ENCODE peak calls at places on chromosome 6, in ten cellular contexts. One of them, this sample, is unnamed.

GRCh38 chr6:3750324-3751018 is 1.0 kb downstream of the PXDC1 start:
- DNase-seq in effector CD4-positive, alpha-beta T cell: no peak
- DNase-seq in nephron progenitor cell: peak
- DNase-seq in AG08395: peak
- DNase-seq in stimulated activated CD4-positive, alpha-beta T cell treated with anti-CD3 and anti-CD28 coated beads, TNF-alpha, amount 100 ng/mL, for 48 hours: no peak
- DNase-seq in EL: peak
- DNase-seq in T-helper 2 cell: no peak
- DNase-seq in activated T-cell treated with anti-CD3 and anti-CD28 coated beads for 1 hour: no peak
- DNase-seq in naive thymus-derived CD8-positive, alpha-beta T cell: no peak
- DNase-seq in activated T-helper 1 cell treated with Interleukin-2 at 50 U/mL for 16 hours: no peak
- DNase-seq in this sample: peak

GRCh38 chr6:20599302-20600051 is 65.2 kb downstream of the CDKAL1 start:
- DNase-seq in stimulated activated CD4-positive, alpha-beta T cell treated with anti-CD3 and anti-CD28 coated beads, TNF-alpha, amount 100 ng/mL, for 48 hours: no peak
- DNase-seq in nephron progenitor cell: no peak
- DNase-seq in AG08395: no peak
- DNase-seq in effector CD4-positive, alpha-beta T cell: no peak
- DNase-seq in activated T-cell treated with anti-CD3 and anti-CD28 coated beads for 1 hour: no peak
- DNase-seq in EL: no peak
- DNase-seq in activated T-helper 1 cell treated with Interleukin-2 at 50 U/mL for 16 hours: no peak
- DNase-seq in naive thymus-derived CD8-positive, alpha-beta T cell: no peak
- DNase-seq in T-helper 2 cell: no peak
- DNase-seq in this sample: no peak

GRCh38 chr6:36839819-36840379 is 655 bp upstream of the CPNE5 start:
- DNase-seq in stimulated activated CD4-positive, alpha-beta T cell treated with anti-CD3 and anti-CD28 coated beads, TNF-alpha, amount 100 ng/mL, for 48 hours: peak
- DNase-seq in naive thymus-derived CD8-positive, alpha-beta T cell: peak
- DNase-seq in nephron progenitor cell: peak
- DNase-seq in activated T-cell treated with anti-CD3 and anti-CD28 coated beads for 1 hour: peak
- DNase-seq in EL: peak
- DNase-seq in AG08395: peak
- DNase-seq in effector CD4-positive, alpha-beta T cell: peak
- DNase-seq in activated T-helper 1 cell treated with Interleukin-2 at 50 U/mL for 16 hours: peak
- DNase-seq in T-helper 2 cell: peak
- DNase-seq in this sample: peak

GRCh38 chr6:166598441-166599138 is 12.1 kb upstream of the RAMACL start:
- DNase-seq in stimulated activated CD4-positive, alpha-beta T cell treated with anti-CD3 and anti-CD28 coated beads, TNF-alpha, amount 100 ng/mL, for 48 hours: no peak
- DNase-seq in AG08395: peak
- DNase-seq in nephron progenitor cell: no peak
- DNase-seq in activated T-cell treated with anti-CD3 and anti-CD28 coated beads for 1 hour: no peak
- DNase-seq in EL: peak
- DNase-seq in effector CD4-positive, alpha-beta T cell: no peak
- DNase-seq in naive thymus-derived CD8-positive, alpha-beta T cell: no peak
- DNase-seq in activated T-helper 1 cell treated with Interleukin-2 at 50 U/mL for 16 hours: no peak
- DNase-seq in T-helper 2 cell: no peak
- DNase-seq in this sample: no peak

GRCh38 chr6:35675871-35676459 is 12.8 kb downstream of the FKBP5 start:
- DNase-seq in nephron progenitor cell: no peak
- DNase-seq in activated T-helper 1 cell treated with Interleukin-2 at 50 U/mL for 16 hours: no peak
- DNase-seq in activated T-cell treated with anti-CD3 and anti-CD28 coated beads for 1 hour: no peak
- DNase-seq in T-helper 2 cell: no peak
- DNase-seq in naive thymus-derived CD8-positive, alpha-beta T cell: no peak
- DNase-seq in AG08395: no peak
- DNase-seq in effector CD4-positive, alpha-beta T cell: no peak
- DNase-seq in stimulated activated CD4-positive, alpha-beta T cell treated with anti-CD3 and anti-CD28 coated beads, TNF-alpha, amount 100 ng/mL, for 48 hours: no peak
- DNase-seq in EL: no peak
- DNase-seq in this sample: no peak

GRCh38 chr6:34390531-34391013 is 1.9 kb downstream of the NUDT3 start:
- DNase-seq in activated T-helper 1 cell treated with Interleukin-2 at 50 U/mL for 16 hours: no peak
- DNase-seq in EL: no peak
- DNase-seq in naive thymus-derived CD8-positive, alpha-beta T cell: no peak
- DNase-seq in stimulated activated CD4-positive, alpha-beta T cell treated with anti-CD3 and anti-CD28 coated beads, TNF-alpha, amount 100 ng/mL, for 48 hours: no peak
- DNase-seq in AG08395: no peak
- DNase-seq in nephron progenitor cell: no peak
- DNase-seq in effector CD4-positive, alpha-beta T cell: no peak
- DNase-seq in activated T-cell treated with anti-CD3 and anti-CD28 coated beads for 1 hour: no peak
- DNase-seq in T-helper 2 cell: no peak
- DNase-seq in this sample: no peak

GRCh38 chr6:51559059-51559458 is 528.4 kb downstream of the PKHD1 start:
- DNase-seq in T-helper 2 cell: no peak
- DNase-seq in nephron progenitor cell: no peak
- DNase-seq in activated T-helper 1 cell treated with Interleukin-2 at 50 U/mL for 16 hours: no peak
- DNase-seq in stimulated activated CD4-positive, alpha-beta T cell treated with anti-CD3 and anti-CD28 coated beads, TNF-alpha, amount 100 ng/mL, for 48 hours: no peak
- DNase-seq in AG08395: no peak
- DNase-seq in EL: no peak
- DNase-seq in effector CD4-positive, alpha-beta T cell: no peak
- DNase-seq in activated T-cell treated with anti-CD3 and anti-CD28 coated beads for 1 hour: no peak
- DNase-seq in naive thymus-derived CD8-positive, alpha-beta T cell: no peak
- DNase-seq in this sample: no peak

GRCh38 chr6:22072939-22073338 is 223.9 kb downstream of the PRL start:
- DNase-seq in naive thymus-derived CD8-positive, alpha-beta T cell: no peak
- DNase-seq in nephron progenitor cell: no peak
- DNase-seq in stimulated activated CD4-positive, alpha-beta T cell treated with anti-CD3 and anti-CD28 coated beads, TNF-alpha, amount 100 ng/mL, for 48 hours: no peak
- DNase-seq in EL: peak
- DNase-seq in effector CD4-positive, alpha-beta T cell: no peak
- DNase-seq in T-helper 2 cell: no peak
- DNase-seq in activated T-helper 1 cell treated with Interleukin-2 at 50 U/mL for 16 hours: no peak
- DNase-seq in AG08395: peak
- DNase-seq in activated T-cell treated with anti-CD3 and anti-CD28 coated beads for 1 hour: no peak
- DNase-seq in this sample: no peak

GRCh38 chr6:133170602-133171001 is 70.6 kb upstream of the EYA4 start:
- DNase-seq in activated T-helper 1 cell treated with Interleukin-2 at 50 U/mL for 16 hours: no peak
- DNase-seq in nephron progenitor cell: no peak
- DNase-seq in T-helper 2 cell: no peak
- DNase-seq in AG08395: no peak
- DNase-seq in naive thymus-derived CD8-positive, alpha-beta T cell: no peak
- DNase-seq in effector CD4-positive, alpha-beta T cell: no peak
- DNase-seq in EL: peak
- DNase-seq in stimulated activated CD4-positive, alpha-beta T cell treated with anti-CD3 and anti-CD28 coated beads, TNF-alpha, amount 100 ng/mL, for 48 hours: no peak
- DNase-seq in activated T-cell treated with anti-CD3 and anti-CD28 coated beads for 1 hour: no peak
- DNase-seq in this sample: no peak

GRCh38 chr6:121799574-121799973 is 364.1 kb downstream of the GJA1 start:
- DNase-seq in AG08395: no peak
- DNase-seq in activated T-cell treated with anti-CD3 and anti-CD28 coated beads for 1 hour: no peak
- DNase-seq in activated T-helper 1 cell treated with Interleukin-2 at 50 U/mL for 16 hours: no peak
- DNase-seq in T-helper 2 cell: no peak
- DNase-seq in naive thymus-derived CD8-positive, alpha-beta T cell: no peak
- DNase-seq in effector CD4-positive, alpha-beta T cell: no peak
- DNase-seq in stimulated activated CD4-positive, alpha-beta T cell treated with anti-CD3 and anti-CD28 coated beads, TNF-alpha, amount 100 ng/mL, for 48 hours: no peak
- DNase-seq in EL: no peak
- DNase-seq in nephron progenitor cell: no peak
- DNase-seq in this sample: no peak

GRCh38 chr6:131949909-131950766 is 1.0 kb downstream of the CCN2 start:
- DNase-seq in activated T-cell treated with anti-CD3 and anti-CD28 coated beads for 1 hour: no peak
- DNase-seq in T-helper 2 cell: no peak
- DNase-seq in stimulated activated CD4-positive, alpha-beta T cell treated with anti-CD3 and anti-CD28 coated beads, TNF-alpha, amount 100 ng/mL, for 48 hours: peak
- DNase-seq in AG08395: peak
- DNase-seq in naive thymus-derived CD8-positive, alpha-beta T cell: no peak
- DNase-seq in effector CD4-positive, alpha-beta T cell: no peak
- DNase-seq in activated T-helper 1 cell treated with Interleukin-2 at 50 U/mL for 16 hours: no peak
- DNase-seq in nephron progenitor cell: peak
- DNase-seq in EL: peak
- DNase-seq in this sample: peak

GRCh38 chr6:116034327-116034726 is 26.4 kb downstream of the FRK start:
- DNase-seq in activated T-helper 1 cell treated with Interleukin-2 at 50 U/mL for 16 hours: no peak
- DNase-seq in stimulated activated CD4-positive, alpha-beta T cell treated with anti-CD3 and anti-CD28 coated beads, TNF-alpha, amount 100 ng/mL, for 48 hours: no peak
- DNase-seq in effector CD4-positive, alpha-beta T cell: no peak
- DNase-seq in EL: peak
- DNase-seq in naive thymus-derived CD8-positive, alpha-beta T cell: no peak
- DNase-seq in T-helper 2 cell: no peak
- DNase-seq in AG08395: peak
- DNase-seq in activated T-cell treated with anti-CD3 and anti-CD28 coated beads for 1 hour: no peak
- DNase-seq in nephron progenitor cell: no peak
- DNase-seq in this sample: no peak

GRCh38 chr6:2168480-2168879 is 76.9 kb downstream of the GMDS start:
- DNase-seq in nephron progenitor cell: no peak
- DNase-seq in stimulated activated CD4-positive, alpha-beta T cell treated with anti-CD3 and anti-CD28 coated beads, TNF-alpha, amount 100 ng/mL, for 48 hours: no peak
- DNase-seq in EL: peak
- DNase-seq in naive thymus-derived CD8-positive, alpha-beta T cell: no peak
- DNase-seq in activated T-helper 1 cell treated with Interleukin-2 at 50 U/mL for 16 hours: no peak
- DNase-seq in effector CD4-positive, alpha-beta T cell: no peak
- DNase-seq in T-helper 2 cell: no peak
- DNase-seq in AG08395: peak
- DNase-seq in activated T-cell treated with anti-CD3 and anti-CD28 coated beads for 1 hour: no peak
- DNase-seq in this sample: no peak